ENCODE peak calls at places on chromosomes 3 and 15, in eight cellular contexts. K, P, U, X, F, I, C and H are unnamed samples.

GRCh38 chr3:158330820-158331219 is 220.9 kb downstream of the RSRC1 start:
- DNase-seq in C (no peak), F (no peak), U (no peak), K (no peak), X (no peak), P (peak; percentile 33), I (no peak), H (no peak)

GRCh38 chr3:45793482-45794176 is 2.7 kb downstream of the SLC6A20 start:
- DNase-seq in I (no peak), C (no peak), K (no peak), P (no peak), U (no peak), F (no peak), X (peak; percentile 72), H (no peak)

GRCh38 chr15:92645731-92646130 is 9.8 kb downstream of the FAM174B start:
- DNase-seq in X (no peak), I (no peak), K (no peak), C (no peak), U (no peak), F (no peak), P (no peak), H (no peak)

GRCh38 chr3:128054363-128054762 is 2.1 kb downstream of the SEC61A1 start:
- DNase-seq in X (peak; percentile 54), K (no peak), P (peak; percentile 72), U (no peak), C (no peak), F (no peak), I (no peak), H (no peak)

GRCh38 chr3:16849240-16849639 is 35.5 kb upstream of the PLCL2 start:
- DNase-seq in K (peak; percentile 67), X (no peak), P (peak; percentile 75), F (peak; percentile 82), U (peak; percentile 71), I (peak; percentile 33), C (peak; percentile 47), H (no peak)

GRCh38 chr15:76460871-76461270 is 124.3 kb downstream of the ISL2 start:
- DNase-seq in X (no peak), C (no peak), P (peak; percentile 77), I (no peak), U (no peak), K (no peak), F (no peak), H (no peak)

GRCh38 chr3:154105218-154105975 is 15.8 kb upstream of the ARHGEF26 start:
- DNase-seq in I (no peak), U (no peak), X (no peak), P (peak; percentile 48), C (no peak), K (peak; percentile 66), F (peak; percentile 32), H (no peak)

GRCh38 chr3:168322941-168323340 is 227.2 kb upstream of the GOLIM4 start:
- DNase-seq in C (no peak), P (peak; percentile 49), U (no peak), I (no peak), K (no peak), F (no peak), X (peak; percentile 61), H (no peak)

GRCh38 chr15:57401546-57401945 is 25.2 kb downstream of the CGNL1 start:
- DNase-seq in K (no peak), I (no peak), X (no peak), C (no peak), P (peak; percentile 77), U (no peak), F (no peak), H (no peak)

GRCh38 chr3:56048946-56049345 is 419.3 kb downstream of the ERC2 start:
- DNase-seq in U (no peak), C (no peak), X (no peak), F (no peak), P (no peak), I (no peak), K (no peak), H (no peak)

GRCh38 chr15:38128389-38128788 is 124.2 kb upstream of the SPRED1 start:
- DNase-seq in U (no peak), K (no peak), P (peak; percentile 45), C (no peak), F (no peak), X (peak; percentile 74), I (no peak), H (no peak)

GRCh38 chr15:88833688-88834087 is 30.5 kb downstream of the ACAN start:
- DNase-seq in U (no peak), I (no peak), P (no peak), K (no peak), X (no peak), F (no peak), C (no peak), H (no peak)

GRCh38 chr3:124837730-124838186 is 49.4 kb downstream of the ITGB5 start:
- DNase-seq in I (no peak), X (peak; percentile 85), C (no peak), P (peak; percentile 82), K (no peak), U (peak; percentile 72), F (peak; percentile 74), H (peak; percentile 8)
- H3K4me1 ChIP-seq in I (peaks cover 23% of the 10 kb centered on the region), X (peaks cover 61% of the 10 kb centered on the region), C (peaks cover 11% of the 10 kb centered on the region), P (peaks cover 35% of the 10 kb centered on the region), K (peaks cover 40% of the 10 kb centered on the region), U (peaks cover 41% of the 10 kb centered on the region), F (peaks cover 10% of the 10 kb centered on the region), H (peaks cover 48% of the 10 kb centered on the region)

DNA sequence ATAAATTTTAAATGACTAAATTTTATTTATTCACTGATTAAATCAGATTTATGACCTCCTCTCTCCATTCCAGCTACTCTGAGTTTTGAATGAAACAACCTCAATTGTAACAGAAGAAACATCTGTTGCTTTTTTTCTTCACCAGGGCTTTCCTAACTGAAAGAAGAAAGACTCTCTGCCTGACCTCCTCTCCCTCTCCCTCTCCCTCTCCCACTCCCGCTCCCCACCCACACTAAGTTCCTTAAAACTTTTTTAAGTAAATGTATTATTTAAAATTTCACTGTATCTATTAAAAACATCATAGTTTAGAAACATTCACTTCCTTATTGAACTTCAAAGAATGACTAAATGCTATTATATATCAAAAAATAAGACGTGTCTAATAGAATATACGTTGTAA is 122.0 kb downstream of the TFDP2 start:
- DNase-seq in P (peak; percentile 18), C (no peak), U (no peak), X (no peak), K (no peak), I (no peak), F (no peak), H (no peak)
- H3K4me3 ChIP-seq in P (peak overlapping the region; percentile 73), C (peak overlapping the region; percentile 62), U (no peak overlapping the region), X (peak overlapping the region; percentile 67), K (peak overlapping the region; percentile 55), I (no peak overlapping the region), F (peak overlapping the region; percentile 11), H (peak overlapping the region; percentile 28)

DNA sequence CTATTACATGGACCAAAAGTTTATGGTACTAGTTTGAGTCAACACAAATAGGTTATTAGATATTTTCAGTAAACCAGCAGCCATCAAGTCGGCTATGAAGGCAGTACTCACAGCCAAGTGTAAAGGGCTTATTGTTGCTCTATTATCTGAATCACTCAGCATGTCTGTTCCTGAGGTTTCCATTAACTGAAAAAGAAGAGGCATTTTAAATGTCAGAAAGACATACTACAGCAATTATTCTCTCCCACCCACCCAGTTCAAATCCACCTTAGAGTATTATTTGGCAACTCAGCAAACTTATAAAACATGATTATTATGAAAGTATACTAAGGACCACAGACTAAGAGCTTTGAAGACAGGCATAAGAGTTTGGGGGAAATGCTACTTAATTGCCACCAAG is 93.1 kb downstream of the BTD start:
- DNase-seq in K (no peak), F (no peak), C (no peak), I (no peak), X (no peak), U (no peak), P (no peak), H (no peak)
- H3K9me3 ChIP-seq in K (no peaks in the 10 kb centered on the region), F (no peaks in the 10 kb centered on the region), C (no peaks in the 10 kb centered on the region), I (no peaks in the 10 kb centered on the region), X (no peaks in the 10 kb centered on the region), U (no peaks in the 10 kb centered on the region), P (no peaks in the 10 kb centered on the region), H (no peaks in the 10 kb centered on the region)

GRCh38 chr3:99901200-99901926 is 83.7 kb downstream of the CMSS1 start:
- DNase-seq in C (no peak), I (no peak), F (no peak), P (peak; percentile 87), X (peak; percentile 98), K (no peak), U (no peak), H (no peak)
- H3K4me1 ChIP-seq in C (no peaks in the 10 kb centered on the region), I (peaks cover 10% of the 10 kb centered on the region), F (peaks cover 3% of the 10 kb centered on the region), P (peaks cover 9% of the 10 kb centered on the region), X (peaks cover 47% of the 10 kb centered on the region), K (peaks cover 15% of the 10 kb centered on the region), U (no peaks in the 10 kb centered on the region), H (peaks cover 37% of the 10 kb centered on the region)

GRCh38 chr15:35167675-35168074 is 82.6 kb upstream of the NANOGP8 start:
- DNase-seq in U (no peak), I (no peak), F (no peak), K (no peak), P (no peak), C (no peak), X (no peak), H (no peak)

GRCh38 chr15:35168464-35168863 is 83.4 kb upstream of the NANOGP8 start:
- DNase-seq in U (no peak), I (no peak), F (no peak), X (peak; percentile 83), P (peak; percentile 83), K (no peak), C (no peak), H (peak; percentile 57)

GRCh38 chr15:35170216-35170615 is 85.1 kb upstream of the NANOGP8 start:
- DNase-seq in F (no peak), U (no peak), I (no peak), C (no peak), X (peak; percentile 24), K (no peak), P (peak; percentile 62), H (peak; percentile 10)

GRCh38 chr15:35161694-35162093 is 76.6 kb upstream of the NANOGP8 start:
- DNase-seq in U (no peak), C (no peak), K (no peak), I (no peak), F (no peak), X (no peak), P (no peak), H (no peak)

DNA sequence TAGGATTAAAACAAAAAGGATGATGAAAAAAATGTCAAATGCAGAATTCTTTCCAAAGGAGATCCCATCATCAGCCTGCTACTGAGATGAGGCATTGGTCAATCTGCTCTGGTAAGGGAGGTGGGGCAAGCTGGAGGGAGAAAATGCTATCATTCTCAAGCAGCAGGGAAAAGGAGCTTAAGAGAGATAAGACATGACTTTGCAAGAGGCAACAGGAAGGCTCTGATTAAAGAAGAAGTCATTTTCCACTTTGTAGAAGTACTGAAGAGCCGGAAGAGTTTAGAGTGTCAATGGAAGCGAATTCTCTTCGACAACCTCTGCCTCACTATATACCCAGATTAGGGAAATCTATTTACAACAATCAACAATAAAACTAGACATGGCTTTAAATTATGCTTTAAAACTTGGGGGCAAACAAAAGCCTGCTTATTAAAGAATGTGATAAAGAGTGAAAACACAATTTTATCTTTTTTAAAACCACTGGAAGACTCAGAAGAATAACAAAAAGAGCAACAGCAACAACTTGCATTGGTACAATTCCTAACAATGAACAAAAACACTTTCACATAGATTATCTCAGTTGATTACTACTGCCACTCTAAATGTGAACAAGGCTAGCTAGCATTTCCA is 81.8 kb upstream of the NANOGP8 start:
- DNase-seq in X (no peak), P (peak; percentile 16), I (no peak), F (no peak), K (no peak), C (no peak), U (no peak), H (no peak)
- H3K4me3 ChIP-seq in X (no peak overlapping the region), P (no peak overlapping the region), I (no peak overlapping the region), F (no peak overlapping the region), K (no peak overlapping the region), C (no peak overlapping the region), U (no peak overlapping the region), H (no peak overlapping the region)

GRCh38 chr15:95716708-95717107 is 613.8 kb upstream of the NR2F2 start:
- DNase-seq in F (no peak), I (no peak), X (no peak), K (no peak), U (no peak), P (no peak), C (no peak), H (no peak)
- H3K9me3 ChIP-seq in F (no peaks in the 10 kb centered on the region), I (no peaks in the 10 kb centered on the region), X (no peaks in the 10 kb centered on the region), K (no peaks in the 10 kb centered on the region), U (no peaks in the 10 kb centered on the region), P (no peaks in the 10 kb centered on the region), C (no peaks in the 10 kb centered on the region), H (no peaks in the 10 kb centered on the region)